ENCODE peak calls at places on chromosome 21, in nine cellular contexts. G is B cell, X is stomach, W is nephron progenitor cell, H is sigmoid colon, L is tibial nerve, O is uterus, M is retinal pigment epithelial cell, C is astrocyte of the cerebellum. T is an unnamed sample.
A peak's percentile ranks its signal among the peaks of the same experiment; 100 is the strongest.

GRCh38 chr21:18677632-18678031 is 274.0 kb upstream of the TMPRSS15 start:
- DNase-seq in G (no peak), H (no peak), C (no peak), M (no peak), O (no peak), L (no peak), X (no peak), W (no peak), T (no peak)

GRCh38 chr21:37829043-37829442 is 87.2 kb downstream of the KCNJ6 start:
- DNase-seq in C (no peak), L (no peak), M (no peak), X (no peak), O (no peak), H (no peak), G (no peak), W (peak; percentile 21), T (no peak)

GRCh38 chr21:45971487-45972352 is 9.8 kb upstream of the COL6A1 start:
- DNase-seq in L (no peak), H (peak; percentile 94), C (no peak), G (no peak), M (no peak), O (peak; percentile 82), W (peak; percentile 22), X (no peak), T (no peak)

GRCh38 chr21:22585558-22585957 is 1587.3 kb downstream of the NCAM2 start:
- DNase-seq in C (no peak), O (no peak), H (no peak), L (no peak), X (no peak), G (no peak), W (no peak), M (no peak), T (no peak)

GRCh38 chr21:26096972-26097371 is 73.6 kb downstream of the APP start:
- DNase-seq in H (no peak), C (no peak), L (no peak), O (no peak), G (no peak), M (peak; percentile 84), X (no peak), W (no peak), T (no peak)

GRCh38 chr21:15051652-15052554 is 12.9 kb downstream of the NRIP1 start:
- DNase-seq in H (no peak), M (peak; percentile 84), L (no peak), G (no peak), C (no peak), W (no peak), X (no peak), O (no peak), T (no peak)

GRCh38 chr21:27168084-27168483 is 201.2 kb upstream of the ADAMTS5 start:
- DNase-seq in G (no peak), M (no peak), W (no peak), H (no peak), L (no peak), O (no peak), C (no peak), X (no peak), T (no peak)

GRCh38 chr21:46096997-46097825 is 701 bp upstream of the COL6A2 start:
- DNase-seq in O (peak; percentile 50), C (no peak), H (peak; percentile 76), G (no peak), W (no peak), X (peak; percentile 24), L (no peak), M (no peak), T (no peak)

GRCh38 chr21:34335316-34335715 is 28.5 kb upstream of the KCNE2 start:
- DNase-seq in L (no peak), W (no peak), C (no peak), X (no peak), M (peak; percentile 54), O (no peak), G (no peak), H (no peak), T (no peak)

GRCh38 chr21:34333150-34333739 is 30.6 kb upstream of the KCNE2 start:
- DNase-seq in C (peak; percentile 53), M (no peak), H (no peak), X (no peak), O (no peak), G (no peak), W (no peak), L (no peak), T (no peak)

DNA sequence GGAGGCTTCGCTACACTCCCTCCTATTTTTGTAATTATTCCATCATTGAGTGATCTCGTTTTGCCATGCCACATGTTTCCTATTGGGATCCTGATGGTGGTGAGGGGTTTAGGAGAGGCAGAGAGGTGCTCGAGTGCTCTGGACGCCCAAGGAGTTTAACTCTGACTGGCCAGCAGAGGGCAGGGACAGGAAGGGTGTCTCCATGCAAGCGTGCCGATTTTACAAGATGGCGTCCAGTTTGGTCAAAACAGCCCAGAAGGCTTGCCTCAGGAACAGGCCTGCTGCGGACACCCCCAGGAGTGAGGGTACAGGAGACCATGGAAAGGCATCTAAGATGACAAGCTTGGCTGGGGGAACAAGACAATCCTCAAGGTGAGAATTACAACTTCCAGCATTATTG is 33.8 kb upstream of the KCNE2 start:
- DNase-seq in C (no peak), O (no peak), M (no peak), X (no peak), W (no peak), G (no peak), H (no peak), L (no peak), T (no peak)
- TF ChIP-seq CTCF in C (no peak), O (no peak), M (no peak), X (no peak), W (no peak), G (no peak), H (no peak), L (no peak), T (no peak)

GRCh38 chr21:42124081-42124480 is 53.0 kb downstream of the UMODL1 start:
- DNase-seq in G (no peak), M (no peak), C (no peak), W (no peak), O (no peak), H (no peak), X (no peak), L (no peak), T (no peak)

GRCh38 chr21:42127164-42128125 is 56.3 kb downstream of the UMODL1 start:
- DNase-seq in G (no peak), M (no peak), L (no peak), H (no peak), X (no peak), C (no peak), O (no peak), W (no peak), T (no peak)

GRCh38 chr21:42123509-42123908 is 52.4 kb downstream of the UMODL1 start:
- DNase-seq in O (no peak), M (no peak), H (no peak), C (no peak), X (no peak), G (no peak), L (no peak), W (no peak), T (no peak)

GRCh38 chr21:42124826-42125570 is 53.9 kb downstream of the UMODL1 start:
- DNase-seq in G (no peak), W (no peak), X (no peak), H (no peak), L (no peak), O (no peak), M (no peak), C (no peak), T (no peak)

DNA sequence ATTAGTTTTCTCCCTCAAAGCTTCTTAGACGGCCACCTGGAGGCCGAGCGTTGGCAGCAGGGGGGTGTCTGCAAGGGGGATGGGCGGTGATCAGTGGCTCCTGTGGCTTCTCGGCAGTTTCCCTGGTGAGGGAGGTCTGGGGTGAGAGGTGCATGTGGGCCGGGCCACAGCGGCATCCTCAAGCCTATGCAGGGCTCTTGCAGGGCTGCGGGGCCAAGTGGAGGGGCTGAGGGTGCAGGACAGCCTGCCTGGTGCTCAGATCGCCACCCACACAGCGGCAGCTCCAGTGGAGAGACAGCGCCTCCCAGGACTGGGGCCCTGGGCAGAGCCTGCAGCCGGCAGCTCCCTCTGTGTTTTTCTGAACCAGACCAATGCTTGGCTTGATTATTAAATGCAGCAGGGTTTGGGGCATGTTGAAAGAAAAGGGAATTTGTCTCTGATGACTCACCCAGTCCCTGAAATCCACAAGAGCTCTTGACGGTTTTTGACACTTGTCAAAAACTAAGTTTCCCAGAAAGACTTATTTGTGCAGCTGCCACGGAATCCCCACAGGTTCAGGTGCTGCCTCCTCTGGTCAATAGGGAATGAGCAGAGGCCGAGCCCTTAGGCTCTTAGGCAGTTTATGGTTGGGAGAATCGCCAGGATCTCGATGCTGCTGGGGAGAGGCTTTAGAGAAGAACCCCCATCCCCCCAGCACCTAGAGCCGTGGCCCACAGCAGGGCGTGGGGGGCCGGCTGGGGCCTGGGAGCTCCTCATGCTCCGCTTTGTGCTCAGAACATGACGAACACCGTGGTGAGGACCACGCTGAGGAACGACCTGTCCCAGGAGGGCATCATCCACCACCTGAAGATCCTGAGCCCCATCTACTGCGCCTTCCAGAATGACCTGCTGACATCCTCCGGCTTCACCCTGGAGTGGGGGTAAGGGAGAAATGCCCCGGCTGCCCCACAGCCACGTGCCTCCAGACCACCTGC is 54.7 kb downstream of the UMODL1 start:
- DNase-seq in M (peak; percentile 12), W (no peak), C (no peak), G (no peak), H (no peak), X (no peak), L (no peak), O (no peak), T (no peak)
- TF ChIP-seq CTCF in M (peak; percentile 45), W (peak; percentile 17), C (peak; percentile 31), G (no peak), H (no peak), X (no peak), L (no peak), O (no peak), T (no peak)

GRCh38 chr21:44802396-44803153 is 955 bp upstream of the UBE2G2 start:
- DNase-seq in L (no peak), H (no peak), X (no peak), O (no peak), C (no peak), W (peak; percentile 27), G (no peak), M (no peak), T (no peak)

GRCh38 chr21:44803651-44804050 is 2.0 kb upstream of the UBE2G2 start:
- DNase-seq in H (no peak), G (no peak), M (no peak), C (no peak), W (no peak), O (no peak), L (no peak), X (no peak), T (no peak)

GRCh38 chr21:44801468-44802395 is at the start of gene UBE2G2:
- DNase-seq in L (no peak), H (peak; percentile 87), M (no peak), G (peak; percentile 92), X (peak; percentile 85), C (no peak), O (peak; percentile 64), W (peak; percentile 90), T (peak; percentile 86)

GRCh38 chr21:44800103-44800502 is 1.5 kb downstream of the UBE2G2 start:
- DNase-seq in M (no peak), C (no peak), W (no peak), O (no peak), X (peak; percentile 38), G (no peak), L (no peak), H (no peak), T (no peak)

DNA sequence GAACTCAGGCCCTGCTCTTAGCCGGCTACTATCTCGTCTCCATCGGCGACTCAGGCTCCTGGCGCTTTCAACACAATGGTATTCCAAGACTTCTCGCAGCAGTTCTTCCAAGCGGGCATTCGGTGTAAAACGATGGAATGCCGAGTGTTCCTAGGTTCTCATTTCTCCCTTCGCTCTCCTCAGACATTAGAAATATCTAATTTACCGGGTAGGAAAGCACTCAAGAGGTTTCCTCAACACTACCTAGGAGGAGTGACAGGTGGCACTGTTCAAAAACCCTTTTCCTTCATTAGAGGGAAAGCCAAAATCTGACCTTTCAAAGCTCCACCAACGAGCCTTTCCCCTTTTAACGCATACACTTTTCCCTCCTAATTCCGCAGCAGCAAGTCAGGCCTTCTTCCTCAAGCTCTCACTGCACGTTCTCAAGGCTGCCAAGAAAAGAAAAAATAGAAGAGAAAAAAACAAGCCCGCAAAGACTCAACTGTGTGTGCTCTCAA is 601 bp downstream of the UBE2G2 start:
- DNase-seq in X (no peak), O (no peak), C (no peak), W (peak; percentile 27), L (no peak), H (no peak), G (peak; percentile 49), M (no peak), T (peak; percentile 31)
- TF ChIP-seq CTCF in X (no peak), O (no peak), C (peak; percentile 40), W (no peak), L (peak; percentile 23), H (no peak), G (peak; percentile 73), M (peak; percentile 45), T (peak; percentile 69)

GRCh38 chr21:31786164-31786920 is 54.4 kb upstream of the SCAF4 start:
- DNase-seq in O (no peak), X (no peak), H (no peak), G (no peak), W (no peak), M (no peak), L (no peak), C (no peak), T (no peak)
- TF ChIP-seq CTCF in O (no peak), X (no peak), H (no peak), G (peak; percentile 46), W (no peak), M (no peak), L (no peak), C (no peak), T (peak; percentile 8)